ENCODE peak calls at places on chromosomes 2 and 18, in eight cellular contexts. W, J, F, Y, N, B, E and A are unnamed samples.

GRCh38 chr2:101307950-101308431 is 510 bp downstream of the RNF149 start:
- DNase-seq in W (no peak), J (peak), F (peak), Y (no peak), N (peak), B (peak), E (no peak), A (no peak)

GRCh38 chr2:2260691-2261268 is 70.3 kb downstream of the MYT1L start:
- DNase-seq in W (no peak), J (no peak), F (no peak), Y (no peak), N (no peak), B (no peak), E (no peak), A (no peak)

GRCh38 chr2:84441036-84441435 is 18.0 kb downstream of the SUCLG1 start:
- DNase-seq in W (no peak), J (no peak), F (no peak), Y (no peak), N (no peak), B (no peak), E (no peak), A (no peak)

GRCh38 chr2:5195636-5196035 is 496.5 kb upstream of the SOX11 start:
- DNase-seq in W (no peak), J (no peak), F (no peak), Y (no peak), N (no peak), B (no peak), E (no peak), A (no peak)

GRCh38 chr2:135056790-135057189 is 4.7 kb downstream of the RAB3GAP1 start:
- DNase-seq in W (no peak), J (no peak), F (no peak), Y (no peak), N (no peak), B (no peak), E (no peak), A (no peak)

GRCh38 chr18:31612124-31612523 is 20.4 kb downstream of the TTR start:
- DNase-seq in W (no peak), J (no peak), F (no peak), Y (no peak), N (no peak), B (no peak), E (no peak), A (no peak)

GRCh38 chr18:59918320-59918755 is 18.5 kb downstream of the PMAIP1 start:
- DNase-seq in W (peak), J (peak), F (peak), Y (no peak), N (no peak), B (peak), E (no peak), A (no peak)

GRCh38 chr2:18209934-18210639 is 331.6 kb downstream of the KCNS3 start:
- DNase-seq in W (no peak), J (no peak), F (no peak), Y (peak), N (no peak), B (peak), E (no peak), A (no peak)

GRCh38 chr2:197198890-197199289 is 111.7 kb downstream of the ANKRD44 start:
- DNase-seq in W (no peak), J (no peak), F (peak), Y (no peak), N (peak), B (no peak), E (no peak), A (no peak)

GRCh38 chr2:186687774-186688173 is 6.1 kb upstream of the FAM171B start:
- DNase-seq in W (no peak), J (no peak), F (no peak), Y (peak), N (no peak), B (no peak), E (no peak), A (no peak)

GRCh38 chr2:26610504-26611335 is 30.4 kb downstream of the CIB4 start:
- DNase-seq in W (no peak), J (peak), F (peak), Y (no peak), N (no peak), B (no peak), E (peak), A (no peak)

GRCh38 chr2:96116424-96116878 is at the start of gene ADRA2B:
- DNase-seq in W (peak), J (peak), F (peak), Y (peak), N (no peak), B (peak), E (no peak), A (no peak)

GRCh38 chr2:175373001-175373727 is 191.7 kb upstream of the ATP5MC3 start:
- DNase-seq in W (no peak), J (no peak), F (no peak), Y (peak), N (no peak), B (no peak), E (peak), A (peak)

GRCh38 chr2:160674076-160674630 is 180.5 kb upstream of the RBMS1 start:
- DNase-seq in W (no peak), J (no peak), F (no peak), Y (peak), N (no peak), B (no peak), E (no peak), A (no peak)

GRCh38 chr2:157444643-157445040 is 753 bp upstream of the CYTIP start:
- DNase-seq in W (no peak), J (no peak), F (peak), Y (no peak), N (no peak), B (no peak), E (no peak), A (no peak)

GRCh38 chr2:189347540-189347939 is 93.7 kb upstream of the WDR75 start:
- DNase-seq in W (peak), J (no peak), F (peak), Y (peak), N (peak), B (peak), E (peak), A (no peak)

GRCh38 chr2:26786207-26787023 is 559 bp downstream of the CENPA start:
- DNase-seq in W (no peak), J (no peak), F (no peak), Y (peak), N (no peak), B (no peak), E (no peak), A (no peak)

GRCh38 chr18:45324081-45324480 is 291.2 kb upstream of the SLC14A2 start:
- DNase-seq in W (no peak), J (no peak), F (no peak), Y (no peak), N (no peak), B (no peak), E (no peak), A (no peak)

GRCh38 chr2:19494241-19494640 is 135.8 kb upstream of the OSR1 start:
- DNase-seq in W (no peak), J (no peak), F (no peak), Y (no peak), N (no peak), B (no peak), E (peak), A (no peak)

GRCh38 chr2:76498387-76498786 is 787.7 kb upstream of the GCFC2 start:
- DNase-seq in W (no peak), J (no peak), F (no peak), Y (no peak), N (no peak), B (no peak), E (no peak), A (no peak)

GRCh38 chr2:238565031-238565430 is 138.3 kb downstream of the ASB1 start:
- DNase-seq in W (no peak), J (no peak), F (no peak), Y (no peak), N (no peak), B (no peak), E (no peak), A (no peak)

GRCh38 chr2:62412347-62412742 is 93.7 kb downstream of the TMEM17 start:
- DNase-seq in W (peak), J (no peak), F (no peak), Y (no peak), N (no peak), B (no peak), E (no peak), A (no peak)

DNA sequence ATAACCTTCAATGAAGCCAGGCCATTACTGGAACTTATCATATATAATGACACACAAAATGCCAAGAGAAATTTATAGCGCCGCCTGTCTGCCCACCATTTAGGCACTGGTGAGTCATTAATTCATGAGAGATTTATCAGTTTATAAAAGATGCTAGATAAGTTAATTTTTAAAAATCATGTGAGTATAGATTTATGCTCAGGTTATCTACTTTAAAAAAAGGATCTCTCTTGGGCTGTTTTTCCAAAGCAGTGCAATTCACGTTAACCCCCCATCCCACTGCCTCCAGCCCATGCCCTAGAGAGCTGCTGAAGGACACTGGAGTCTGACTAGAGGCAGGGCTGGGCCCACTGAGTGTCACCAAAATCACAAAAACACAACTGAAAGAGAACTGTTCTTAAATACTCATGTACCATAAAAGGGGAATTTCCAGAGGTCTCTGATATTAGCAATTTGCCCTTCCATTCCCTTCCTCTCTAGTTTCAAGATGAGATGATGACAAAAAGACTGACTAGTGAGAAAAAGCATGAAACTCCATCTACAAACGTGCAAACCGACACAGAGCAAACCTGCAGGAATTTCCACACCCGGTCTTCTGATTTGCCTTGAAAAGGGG is 160.8 kb downstream of the BCL2 start:
- DNase-seq in W (no peak), J (no peak), F (no peak), Y (no peak), N (no peak), B (no peak), E (no peak), A (no peak)
- TF ChIP-seq POLR2A in W (no peak), J (no peak), F (no peak), Y (no peak), N (no peak), B (no peak), E (no peak), A (no peak)

GRCh38 chr2:219279151-219279915 is at the start of gene DNAJB2:
- DNase-seq in W (peak), J (peak), F (peak), Y (peak), N (peak), B (peak), E (peak), A (peak)
- TF ChIP-seq POLR2A in W (no peak), J (peak), F (peak), Y (peak), N (peak), B (peak), E (peak), A (peak)

DNA sequence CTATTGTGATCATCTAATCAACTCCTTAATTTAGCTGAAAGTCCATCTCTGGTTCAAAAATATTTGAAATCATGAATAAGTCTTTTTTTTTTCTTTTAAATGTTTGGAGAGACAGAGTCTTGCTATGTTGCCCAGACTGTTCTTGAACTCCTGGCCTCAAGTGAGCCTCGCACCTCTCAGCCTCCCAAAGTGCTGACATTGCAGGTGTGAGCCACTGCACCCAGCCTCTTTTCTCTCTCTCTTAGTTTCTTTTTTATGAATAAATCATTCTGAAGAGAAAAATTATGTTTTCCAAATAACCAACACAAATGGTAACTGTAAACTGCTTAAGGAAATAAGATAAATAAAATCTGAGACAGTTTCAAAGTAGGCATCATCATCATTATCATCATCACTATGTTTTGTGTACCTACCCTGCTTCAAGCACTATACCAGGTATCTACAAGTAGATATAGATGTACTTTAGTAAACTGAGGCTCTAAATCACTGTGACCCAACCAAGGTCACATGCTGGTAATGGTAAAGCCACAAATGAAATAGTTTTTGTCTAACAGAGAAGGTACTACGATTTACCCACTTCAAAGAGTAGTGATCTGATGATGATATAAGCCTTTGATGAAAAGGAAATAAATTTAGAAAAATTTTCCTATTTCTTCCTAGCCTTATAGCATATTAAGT is 5.0 kb upstream of the NBAS start:
- DNase-seq in W (no peak), J (no peak), F (no peak), Y (no peak), N (no peak), B (no peak), E (no peak), A (no peak)
- TF ChIP-seq POLR2A in W (no peak), J (no peak), F (no peak), Y (no peak), N (no peak), B (no peak), E (no peak), A (no peak)

GRCh38 chr2:228786932-228787331 is 484.2 kb downstream of the PID1 start:
- DNase-seq in W (no peak), J (no peak), F (no peak), Y (no peak), N (no peak), B (no peak), E (no peak), A (no peak)

GRCh38 chr2:228777855-228778355 is 493.2 kb downstream of the PID1 start:
- DNase-seq in W (no peak), J (no peak), F (no peak), Y (no peak), N (no peak), B (no peak), E (no peak), A (no peak)

DNA sequence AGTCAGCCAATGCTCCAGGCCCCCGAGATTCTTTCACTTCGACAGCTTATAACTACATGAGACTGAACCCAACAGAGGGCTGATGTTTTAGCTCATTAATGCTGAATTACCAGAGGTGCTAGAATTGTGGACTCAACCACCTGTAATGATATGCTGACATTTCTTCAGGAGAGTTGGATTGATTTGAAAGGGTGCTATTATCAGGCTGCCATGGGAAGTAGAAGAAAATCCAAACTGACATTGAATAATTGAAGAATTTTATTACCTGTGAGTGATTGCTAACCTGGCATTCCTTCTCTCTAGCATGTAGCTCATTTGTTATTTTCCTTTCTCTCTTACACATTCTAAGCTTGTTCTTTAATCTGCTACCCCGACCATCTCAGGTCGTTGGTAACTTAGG is 488.8 kb downstream of the PID1 start:
- DNase-seq in W (no peak), J (no peak), F (no peak), Y (no peak), N (no peak), B (no peak), E (no peak), A (no peak)
- TF ChIP-seq POLR2A in W (no peak), J (no peak), F (no peak), Y (no peak), N (no peak), B (no peak), E (no peak), A (no peak)

GRCh38 chr2:65015731-65016130 is 26.5 kb downstream of the SLC1A4 start:
- DNase-seq in W (no peak), J (no peak), F (no peak), Y (no peak), N (no peak), B (no peak), E (no peak), A (no peak)
- TF ChIP-seq POLR2A in W (no peak), J (no peak), F (no peak), Y (no peak), N (no peak), B (no peak), E (no peak), A (no peak)